ENCODE peak calls at places on chromosome 16, in eight cellular contexts. I is Peyer's patch, H is IMR-90, U is body of pancreas, Z is tibial nerve, D is breast epithelium, F is transverse colon, W is A549. K is an unnamed sample.

GRCh38 chr16:89720520-89720858 is 209 bp downstream of the VPS9D1 start:
- DNase-seq in U (peak; percentile 65), D (no peak), H (no peak), I (no peak), W (no peak), Z (no peak), F (peak; percentile 75), K (no peak)

GRCh38 chr16:87744750-87745514 is 20.9 kb downstream of the KLHDC4 start:
- DNase-seq in W (peak; percentile 30), U (no peak), D (no peak), H (no peak), Z (no peak), I (no peak), F (peak; percentile 72), K (no peak)

GRCh38 chr16:75079346-75079926 is 37.1 kb downstream of the LDHD start:
- DNase-seq in W (no peak), Z (no peak), D (no peak), F (no peak), U (no peak), H (no peak), I (no peak), K (no peak)

GRCh38 chr16:88727871-88728270 is 21.6 kb downstream of the CTU2 start:
- DNase-seq in Z (no peak), W (no peak), H (no peak), D (no peak), U (no peak), I (no peak), F (no peak), K (no peak)

GRCh38 chr16:7140899-7141298 is 191.7 kb upstream of the RBFOX1 start:
- DNase-seq in I (no peak), U (no peak), H (no peak), D (no peak), Z (no peak), F (no peak), W (peak; percentile 6), K (no peak)

GRCh38 chr16:87958632-87959031 is 7.4 kb downstream of the BANP start:
- DNase-seq in F (no peak), Z (no peak), I (no peak), U (no peak), W (no peak), D (no peak), H (no peak), K (no peak)

GRCh38 chr16:88700636-88701482 is 5.3 kb downstream of the RNF166 start:
- DNase-seq in I (peak; percentile 99), D (peak; percentile 80), H (peak; percentile 90), W (no peak), F (peak; percentile 93), U (peak; percentile 54), Z (peak; percentile 74), K (peak; percentile 98)

GRCh38 chr16:58678716-58679115 is 5.9 kb downstream of the SLC38A7 start:
- DNase-seq in Z (no peak), U (no peak), H (no peak), D (no peak), F (no peak), W (peak; percentile 55), I (no peak), K (no peak)

GRCh38 chr16:86576591-86577313 is 1.6 kb upstream of the FOXL1 start:
- DNase-seq in D (no peak), Z (no peak), H (no peak), F (no peak), U (no peak), I (no peak), W (no peak), K (no peak)

GRCh38 chr16:71432906-71433305 is 8.9 kb downstream of the TLE7 start:
- DNase-seq in W (no peak), H (no peak), U (no peak), Z (no peak), F (no peak), I (no peak), D (no peak), K (peak; percentile 37)

GRCh38 chr16:77299395-77299794 is 100.2 kb downstream of the SYCE1L start:
- DNase-seq in H (no peak), U (no peak), W (no peak), F (no peak), D (no peak), Z (no peak), I (no peak), K (no peak)

GRCh38 chr16:12319464-12320030 is 343.0 kb downstream of the SNX29 start:
- DNase-seq in I (no peak), W (no peak), U (no peak), D (no peak), F (no peak), Z (no peak), H (no peak), K (no peak)

GRCh38 chr16:89324056-89325010 is 106.8 kb downstream of the ZNF778 start:
- DNase-seq in H (peak; percentile 92), U (no peak), D (no peak), W (no peak), Z (no peak), I (no peak), F (no peak), K (no peak)

GRCh38 chr16:2500937-2501750 is 12.6 kb upstream of the ATP6V0C start:
- DNase-seq in H (peak; percentile 69), W (peak; percentile 83), D (peak; percentile 69), U (peak; percentile 87), Z (peak; percentile 73), I (peak; percentile 71), F (peak; percentile 86), K (no peak)
- H3K4me3 ChIP-seq in H (no peak overlapping the region), W (no peak overlapping the region), D (peak overlapping the region; percentile 50), U (no peak overlapping the region), Z (peak overlapping the region; percentile 5), I (no peak overlapping the region), F (no peak overlapping the region), K (no peak overlapping the region)

DNA sequence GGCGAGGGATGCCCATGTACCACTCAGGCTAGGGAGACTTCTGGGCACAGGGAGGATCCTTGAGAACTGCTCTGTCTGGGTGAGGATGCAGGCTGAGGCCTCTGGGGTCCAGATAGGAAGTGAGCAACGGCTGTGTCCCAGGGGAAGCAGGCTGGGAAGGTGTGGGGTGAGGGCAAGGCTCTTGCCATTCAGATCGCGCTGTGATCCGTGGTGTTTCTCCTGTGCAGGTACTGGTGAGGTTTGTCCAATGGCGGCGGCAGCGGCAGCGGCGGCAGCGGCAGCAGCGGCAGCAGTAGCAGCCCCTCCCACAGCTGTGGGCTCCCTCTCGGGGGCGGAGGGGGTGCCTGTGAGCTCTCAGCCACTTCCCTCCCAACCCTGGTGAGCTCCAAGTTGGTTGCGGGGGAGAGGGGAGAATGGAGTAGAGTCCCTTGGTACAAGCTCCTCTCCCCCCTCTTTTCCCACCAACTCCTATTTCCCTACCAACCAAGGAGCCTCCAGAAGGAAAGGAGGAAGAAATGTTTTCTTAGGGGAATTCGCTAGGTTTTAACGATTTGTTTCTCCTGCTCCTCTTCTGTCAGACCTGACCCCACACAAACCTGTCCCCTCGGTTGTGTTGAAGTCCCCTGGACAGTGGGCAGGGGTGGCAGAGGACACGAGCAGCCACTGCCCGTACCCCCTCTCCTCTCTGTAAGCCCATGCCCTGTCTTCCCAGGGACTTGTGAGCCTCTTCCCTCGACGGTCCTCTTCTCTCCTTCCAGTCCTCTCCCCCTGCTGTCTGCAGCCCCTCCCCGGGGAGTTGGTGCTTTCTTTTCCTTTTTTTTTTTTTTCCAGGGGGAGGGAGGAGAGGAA is 1.9 kb upstream of the PRRT2 start:
- DNase-seq in W (no peak), F (no peak), U (no peak), D (no peak), H (no peak), I (no peak), Z (no peak), K (no peak)
- TF ChIP-seq POLR2A in W (no peak), F (no peak), U (no peak), D (no peak), H (no peak), I (no peak), Z (no peak), K (no peak)

DNA sequence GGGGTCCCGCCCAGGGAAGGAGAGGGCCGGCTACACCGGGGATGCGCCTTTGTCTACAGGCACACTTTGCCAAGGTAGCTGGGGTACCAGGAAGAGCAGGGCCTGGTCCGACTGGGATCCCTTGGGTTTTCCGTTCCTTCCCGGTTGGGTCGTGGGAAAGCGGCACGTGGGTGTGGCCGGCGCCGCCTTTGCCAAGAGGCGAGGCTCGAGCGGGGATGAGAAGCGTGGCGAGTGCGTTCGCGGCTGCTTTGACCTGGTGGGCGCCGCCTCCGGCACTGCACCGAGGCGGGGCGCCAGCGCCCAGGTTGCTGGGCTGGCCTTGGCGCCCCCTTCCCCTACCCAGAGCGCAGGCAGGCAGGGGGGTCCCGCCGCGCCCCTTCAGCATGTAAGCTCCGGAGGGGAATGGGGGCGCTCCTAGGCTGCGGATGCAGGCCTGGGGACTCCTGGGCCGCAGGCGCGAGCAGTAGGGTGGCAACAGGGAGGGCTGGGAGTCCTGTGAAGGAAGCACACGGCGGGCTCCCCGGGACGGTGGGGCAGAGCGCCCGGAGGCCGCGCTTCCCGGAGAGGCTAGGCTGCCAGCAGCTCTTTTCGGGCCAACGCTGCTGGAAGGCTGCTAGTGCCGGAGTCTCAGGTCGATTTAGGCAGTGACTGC is 2.0 kb downstream of the HAS3 start:
- DNase-seq in H (no peak), I (no peak), Z (no peak), W (peak; percentile 25), U (peak; percentile 45), D (no peak), F (peak; percentile 72), K (no peak)
- H3K4me3 ChIP-seq in H (no peak overlapping the region), I (peak overlapping the region; percentile 52), Z (peak overlapping the region; percentile 25), W (peak overlapping the region; percentile 91), U (no peak overlapping the region), D (peak overlapping the region; percentile 85), F (peak overlapping the region; percentile 50), K (peak overlapping the region; percentile 3)

DNA sequence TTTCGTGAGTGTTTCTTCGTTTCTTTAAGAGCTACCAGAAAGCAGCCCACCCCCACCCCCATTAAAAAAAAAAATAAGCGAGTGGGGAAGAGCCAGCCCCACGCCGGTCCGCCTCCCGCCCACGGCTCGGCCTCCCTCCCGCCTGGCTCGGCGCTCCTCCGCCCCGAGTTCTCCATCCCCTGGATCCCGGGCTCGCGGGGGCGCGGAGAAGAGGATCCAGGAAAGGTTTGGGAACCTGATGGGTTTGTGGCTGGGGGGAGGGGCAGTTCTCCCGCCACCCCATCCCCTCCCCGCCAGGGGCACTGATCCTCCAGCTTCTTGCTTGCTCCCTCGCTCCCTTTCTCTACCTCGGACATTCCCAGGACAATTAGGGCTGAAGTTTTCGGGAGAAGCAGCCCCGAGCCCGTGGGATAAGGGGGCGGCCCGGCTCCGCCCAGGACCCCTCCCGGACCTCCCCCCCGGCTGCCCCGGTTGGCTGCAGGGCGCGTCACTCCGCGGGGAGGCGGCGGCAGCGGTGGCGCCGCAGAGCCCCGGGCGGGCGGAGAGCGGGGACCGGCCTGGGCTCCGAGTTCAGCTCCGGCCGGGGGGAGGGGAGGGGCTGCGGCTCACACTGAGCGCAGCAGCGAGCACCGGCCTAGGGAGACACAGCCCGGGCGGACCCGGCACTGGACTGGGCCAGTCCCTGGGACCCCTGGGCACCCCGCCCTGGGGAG is 1.0 kb upstream of the SALL1 start:
- DNase-seq in F (peak; percentile 33), I (no peak), Z (no peak), H (peak; percentile 80), W (peak; percentile 16), D (no peak), U (peak; percentile 38), K (no peak)
- TF ChIP-seq POLR2A in F (peak; percentile 17), I (no peak), Z (no peak), H (no peak), W (no peak), D (no peak), U (no peak), K (no peak)